ENCODE peak calls at places on chromosomes 11 and 22, in eight cellular contexts. H, E, J, Z, S, A, O and X are unnamed samples.

GRCh38 chr11:75265851-75266531 is 25.4 kb downstream of the TPBGL start:
- DNase-seq in H (no peak), S (no peak), Z (no peak), J (no peak), A (no peak), O (no peak), E (no peak), X (no peak)

GRCh38 chr11:75328426-75329277 is 22.8 kb downstream of the ARRB1 start:
- DNase-seq in H (peak; percentile 79), J (peak; percentile 92), S (no peak), A (peak; percentile 71), O (peak; percentile 27), E (peak; percentile 81), Z (no peak), X (peak; percentile 79)

GRCh38 chr22:20284471-20285086 is 16.5 kb upstream of the RTN4R start:
- DNase-seq in J (no peak), O (no peak), Z (no peak), E (no peak), A (no peak), S (no peak), H (no peak), X (no peak)

GRCh38 chr11:120236169-120237107 is 3.5 kb upstream of the POU2F3 start:
- DNase-seq in H (peak; percentile 71), E (no peak), S (no peak), A (no peak), J (peak; percentile 37), Z (no peak), O (no peak), X (no peak)

GRCh38 chr11:27052668-27053067 is 12.1 kb downstream of the BBOX1 start:
- DNase-seq in S (no peak), J (no peak), O (no peak), A (no peak), E (no peak), Z (no peak), H (no peak), X (no peak)

GRCh38 chr22:47297261-47298016 is 535.0 kb downstream of the TBC1D22A start:
- DNase-seq in J (no peak), E (no peak), A (no peak), O (no peak), H (no peak), Z (no peak), S (no peak), X (no peak)

GRCh38 chr11:74092425-74092824 is 78.4 kb downstream of the C2CD3 start:
- DNase-seq in S (no peak), J (no peak), H (no peak), E (no peak), Z (no peak), A (no peak), O (no peak), X (no peak)

GRCh38 chr22:44024288-44024908 is at the start of gene PARVB:
- DNase-seq in S (no peak), Z (peak; percentile 31), O (no peak), E (peak; percentile 33), J (no peak), A (peak; percentile 62), H (no peak), X (peak; percentile 31)

GRCh38 chr11:129866328-129866727 is 29.1 kb downstream of the NFRKB start:
- DNase-seq in A (no peak), O (no peak), H (no peak), E (no peak), J (no peak), Z (no peak), S (no peak), X (no peak)

GRCh38 chr11:55942785-55943392 is 6.7 kb upstream of the OR5I1 start:
- DNase-seq in O (no peak), S (no peak), E (no peak), H (peak; percentile 61), Z (no peak), A (no peak), J (peak; percentile 28), X (no peak)

GRCh38 chr11:73991471-73992006 is 8.9 kb upstream of the UCP2 start:
- DNase-seq in J (no peak), E (no peak), H (no peak), Z (no peak), A (no peak), O (no peak), S (no peak), X (no peak)

GRCh38 chr11:70026012-70026411 is 52.1 kb upstream of the ANO1 start:
- DNase-seq in Z (no peak), H (no peak), O (no peak), J (no peak), E (no peak), S (no peak), A (no peak), X (no peak)

GRCh38 chr11:33375688-33376311 is 118.6 kb downstream of the HIPK3 start:
- DNase-seq in Z (peak; percentile 30), E (no peak), S (no peak), A (no peak), O (no peak), H (no peak), J (no peak), X (no peak)

GRCh38 chr11:9060700-9061111 is 30.7 kb downstream of the SCUBE2 start:
- DNase-seq in O (no peak), S (no peak), Z (peak; percentile 56), E (peak; percentile 87), A (no peak), J (no peak), H (peak; percentile 23), X (peak; percentile 59)

GRCh38 chr11:2558861-2559526 is 114.2 kb downstream of the KCNQ1 start:
- DNase-seq in A (no peak), Z (no peak), J (no peak), H (no peak), E (no peak), O (no peak), S (no peak), X (no peak)

GRCh38 chr22:20844055-20845037 is 14.3 kb downstream of the PI4KA start:
- DNase-seq in Z (no peak), H (no peak), J (no peak), S (no peak), O (no peak), A (no peak), E (no peak), X (no peak)

GRCh38 chr11:20668844-20669832 is at the start of gene NELL1:
- DNase-seq in S (no peak), E (no peak), A (no peak), J (no peak), H (no peak), O (no peak), Z (no peak), X (no peak)

GRCh38 chr11:93031386-93031785 is 61.9 kb downstream of the MTNR1B start:
- DNase-seq in H (peak; percentile 89), A (no peak), S (no peak), Z (no peak), O (no peak), J (peak; percentile 29), E (no peak), X (no peak)

GRCh38 chr22:37273126-37273845 is 9.0 kb upstream of the CYTH4 start:
- DNase-seq in S (no peak), J (peak; percentile 32), E (peak; percentile 51), O (no peak), Z (no peak), A (no peak), H (peak; percentile 14), X (peak; percentile 49)

GRCh38 chr22:42848941-42849340 is 8.1 kb downstream of the ARFGAP3 start:
- DNase-seq in J (no peak), Z (no peak), E (no peak), S (no peak), O (no peak), H (no peak), A (no peak), X (no peak)

GRCh38 chr11:116951762-116952161 is 114.3 kb upstream of the APOA1 start:
- DNase-seq in O (no peak), E (no peak), H (no peak), A (no peak), S (no peak), J (no peak), Z (no peak), X (no peak)